ENCODE peak calls at places on chromosomes 3 and 15, in ten cellular contexts. K is activated CD4-positive, alpha-beta T cell treated with anti-CD3 and anti-CD28 coated beads for 24 hours; P is fibroblast of mammary gland; Y is tibial artery; L is GM13976; U is activated naive CD4-positive, alpha-beta T cell; X is mammary epithelial cell; C is body of pancreas; M is progenitor cell of endocrine pancreas; I is erythroblast. Z is an unnamed sample.

GRCh38 chr3:8914491-8914890 is 48.8 kb downstream of the RAD18 start:
- DNase-seq in K (no peak), P (no peak), Y (no peak), L (no peak), U (no peak), X (no peak), C (no peak), M (no peak), I (no peak), Z (no peak)

GRCh38 chr3:112582242-112582874 is 20.5 kb downstream of the SLC35A5 start:
- DNase-seq in K (peak), P (peak), Y (no peak), L (no peak), U (no peak), X (peak), C (no peak), M (no peak), I (peak), Z (no peak)

GRCh38 chr3:122679467-122680291 is 960 bp upstream of the PARP14 start:
- DNase-seq in K (no peak), P (peak), Y (peak), L (peak), U (no peak), X (peak), C (peak), M (no peak), I (peak), Z (no peak)

GRCh38 chr3:194688207-194688711 is 2.6 kb downstream of the FAM43A start:
- DNase-seq in K (no peak), P (no peak), Y (no peak), L (peak), U (peak), X (no peak), C (peak), M (no peak), I (no peak), Z (no peak)

GRCh38 chr15:35166730-35167359 is 81.8 kb upstream of the NANOGP8 start:
- DNase-seq in K (no peak), P (no peak), Y (no peak), L (no peak), U (no peak), X (no peak), C (no peak), M (no peak), I (peak), Z (no peak)

GRCh38 chr3:147089286-147089685 is 317.1 kb downstream of the ZIC4 start:
- DNase-seq in K (no peak), P (no peak), Y (no peak), L (no peak), U (no peak), X (no peak), C (no peak), M (no peak), I (no peak), Z (no peak)

GRCh38 chr3:194178693-194179092 is 42.7 kb downstream of the HES1 start:
- DNase-seq in K (no peak), P (no peak), Y (no peak), L (no peak), U (no peak), X (no peak), C (no peak), M (no peak), I (no peak), Z (no peak)

GRCh38 chr3:44958406-44958805 is 17.6 kb downstream of the ZDHHC3 start:
- DNase-seq in K (no peak), P (no peak), Y (no peak), L (no peak), U (no peak), X (no peak), C (no peak), M (no peak), I (no peak), Z (no peak)

GRCh38 chr3:128170866-128171516 is 17.7 kb downstream of the EEFSEC start:
- DNase-seq in K (no peak), P (peak), Y (no peak), L (no peak), U (no peak), X (peak), C (peak), M (peak), I (peak), Z (no peak)

GRCh38 chr15:83300826-83301225 is 16.4 kb upstream of the BNC1 start:
- DNase-seq in K (no peak), P (peak), Y (no peak), L (no peak), U (no peak), X (peak), C (no peak), M (no peak), I (no peak), Z (no peak)

GRCh38 chr3:24565656-24566055 is 71.0 kb upstream of the THRB start:
- DNase-seq in K (no peak), P (no peak), Y (no peak), L (no peak), U (no peak), X (no peak), C (no peak), M (no peak), I (no peak), Z (no peak)

GRCh38 chr3:97927699-97928098 is 44.5 kb downstream of the RIOX2 start:
- DNase-seq in K (no peak), P (no peak), Y (no peak), L (no peak), U (no peak), X (no peak), C (no peak), M (no peak), I (no peak), Z (no peak)

GRCh38 chr3:26068890-26069289 is 279.0 kb downstream of the OXSM start:
- DNase-seq in K (no peak), P (no peak), Y (no peak), L (no peak), U (no peak), X (no peak), C (no peak), M (no peak), I (no peak), Z (no peak)

GRCh38 chr15:52559022-52559421 is 9.8 kb downstream of the ARPP19 start:
- DNase-seq in K (no peak), P (no peak), Y (no peak), L (no peak), U (no peak), X (no peak), C (no peak), M (no peak), I (peak), Z (no peak)

GRCh38 chr15:78067328-78068241 is 9.9 kb downstream of the TBC1D2B start:
- DNase-seq in K (no peak), P (no peak), Y (peak), L (no peak), U (no peak), X (no peak), C (no peak), M (no peak), I (no peak), Z (no peak)

Z was measured in stimulated activated CD4-positive, alpha-beta T cell treated with anti-CD3 and anti-CD28 coated beads, TNF-alpha, amount 100 ng/mL, for 48 hours.